ENCODE peak calls at places on chromosomes 6 and 20, in five cellular contexts. B is PC-3, N is GM23338, J is hepatocyte, O is neural progenitor cell. Y is an unnamed sample.

GRCh38 chr6:87276624-87277023 is 45.8 kb upstream of the SMIM8 start:
- DNase-seq in B (peak), J (no peak), O (no peak), N (no peak), Y (no peak)

GRCh38 chr20:3275966-3276365 is 37.0 kb upstream of the SLC4A11 start:
- DNase-seq in N (no peak), O (no peak), B (no peak), J (no peak), Y (no peak)

GRCh38 chr6:160801418-160801817 is 99.4 kb downstream of the PLG start:
- DNase-seq in N (no peak), B (no peak), J (no peak), O (no peak), Y (no peak)

GRCh38 chr20:38343798-38344701 is 2.2 kb upstream of the LBP start:
- DNase-seq in N (no peak), J (peak), B (no peak), O (no peak), Y (no peak)

GRCh38 chr6:156832166-156832743 is 55.1 kb downstream of the ARID1B start:
- DNase-seq in O (no peak), B (peak), J (no peak), N (no peak), Y (no peak)

GRCh38 chr6:129276986-129277385 is 394.0 kb downstream of the LAMA2 start:
- DNase-seq in N (no peak), B (no peak), J (no peak), O (no peak), Y (no peak)

GRCh38 chr6:106488494-106489369 is 128.2 kb downstream of the CRYBG1 start:
- DNase-seq in O (no peak), B (peak), N (no peak), J (no peak), Y (no peak)

GRCh38 chr20:61442075-61442670 is 190.1 kb downstream of the CDH4 start:
- DNase-seq in N (no peak), J (no peak), B (no peak), O (no peak), Y (no peak)

GRCh38 chr6:33289784-33290315 is 449 bp downstream of the PFDN6 start:
- DNase-seq in B (no peak), J (no peak), O (no peak), N (no peak), Y (peak)

GRCh38 chr20:50569864-50570836 is 60.0 kb downstream of the PTPN1 start:
- DNase-seq in B (peak), O (peak), J (no peak), N (peak), Y (peak)

GRCh38 chr6:159053781-159054398 is 9.1 kb upstream of the TAGAP start:
- DNase-seq in B (no peak), J (no peak), N (no peak), O (no peak), Y (no peak)

GRCh38 chr6:138622967-138623366 is 123.7 kb upstream of the NHSL1 start:
- DNase-seq in J (no peak), N (no peak), O (no peak), B (no peak), Y (no peak)

GRCh38 chr6:111843347-111844147 is 29.7 kb downstream of the FYN start:
- DNase-seq in J (no peak), B (no peak), N (no peak), O (no peak), Y (no peak)

GRCh38 chr20:39913274-39913673 is 775.8 kb downstream of the MAFB start:
- DNase-seq in O (no peak), N (no peak), B (no peak), J (no peak), Y (no peak)

GRCh38 chr20:49631074-49631716 is 63.3 kb upstream of the PTGIS start:
- DNase-seq in O (no peak), B (no peak), J (no peak), N (no peak), Y (peak)

GRCh38 chr20:32682508-32682987 is 8.8 kb upstream of the C20orf203 start:
- DNase-seq in N (no peak), J (no peak), B (no peak), O (no peak), Y (no peak)

GRCh38 chr6:107620736-107621135 is 130.8 kb downstream of the SOBP start:
- DNase-seq in N (no peak), J (no peak), O (no peak), B (no peak), Y (no peak)

GRCh38 chr6:109767961-109768360 is 76.9 kb downstream of the FIG4 start:
- DNase-seq in O (no peak), B (peak), N (no peak), J (no peak), Y (no peak)

GRCh38 chr20:1624811-1625690 is 5.2 kb upstream of the SIRPB1 start:
- DNase-seq in N (no peak), B (peak), J (peak), O (no peak), Y (no peak)

GRCh38 chr20:1629321-1629720 is 9.5 kb upstream of the SIRPB1 start:
- DNase-seq in O (no peak), J (no peak), B (peak), N (no peak), Y (no peak)

GRCh38 chr20:1628621-1629020 is 8.8 kb upstream of the SIRPB1 start:
- DNase-seq in J (no peak), B (peak), N (no peak), O (no peak), Y (no peak)

GRCh38 chr20:1623501-1624250 is 3.9 kb upstream of the SIRPB1 start:
- DNase-seq in J (peak), B (peak), O (no peak), N (no peak), Y (no peak)

DNA sequence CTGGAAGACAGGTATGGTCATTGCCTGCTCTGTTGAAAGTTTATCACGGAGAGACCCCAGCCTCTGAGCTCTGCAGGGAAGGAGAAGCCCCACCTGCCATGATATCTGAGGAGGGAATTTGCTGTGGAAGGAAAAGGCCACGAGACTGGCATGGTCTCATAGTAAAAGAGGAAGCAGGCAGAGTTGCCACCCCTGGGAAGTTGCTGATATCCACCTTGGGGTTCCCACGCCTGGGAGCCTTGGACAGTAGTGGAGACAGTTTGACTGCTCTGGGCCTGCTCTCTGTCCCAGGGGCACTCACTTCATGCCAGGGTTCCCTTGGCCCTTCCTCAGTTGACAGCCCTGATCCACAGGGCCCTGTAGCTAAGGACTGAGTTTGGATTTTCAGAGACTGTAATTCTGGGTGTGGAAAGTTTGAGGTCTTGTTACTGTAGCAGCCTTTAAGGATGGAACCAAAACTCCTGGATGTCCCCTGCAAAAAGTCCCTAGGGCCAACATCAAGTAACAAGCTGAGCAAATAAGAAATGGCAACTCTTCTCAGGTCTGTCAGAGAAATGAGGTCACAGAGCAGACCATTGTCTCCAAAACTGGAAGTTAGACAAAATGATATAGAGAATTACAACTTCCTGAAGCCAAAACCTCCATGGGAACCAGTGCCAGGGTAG is 6.9 kb upstream of the SIRPB1 start:
- DNase-seq in N (no peak), O (no peak), B (no peak), J (peak), Y (no peak)
- TF ChIP-seq EZH2phosphoT487 in N (no peak), O (no peak), B (no peak), J (no peak), Y (no peak)

GRCh38 chr20:17722493-17723300 is 22.9 kb downstream of the BANF2 start:
- DNase-seq in O (no peak), N (no peak), B (no peak), J (no peak), Y (no peak)
- TF ChIP-seq CTCF in O (no peak), N (no peak), B (no peak), J (no peak), Y (no peak)

DNA sequence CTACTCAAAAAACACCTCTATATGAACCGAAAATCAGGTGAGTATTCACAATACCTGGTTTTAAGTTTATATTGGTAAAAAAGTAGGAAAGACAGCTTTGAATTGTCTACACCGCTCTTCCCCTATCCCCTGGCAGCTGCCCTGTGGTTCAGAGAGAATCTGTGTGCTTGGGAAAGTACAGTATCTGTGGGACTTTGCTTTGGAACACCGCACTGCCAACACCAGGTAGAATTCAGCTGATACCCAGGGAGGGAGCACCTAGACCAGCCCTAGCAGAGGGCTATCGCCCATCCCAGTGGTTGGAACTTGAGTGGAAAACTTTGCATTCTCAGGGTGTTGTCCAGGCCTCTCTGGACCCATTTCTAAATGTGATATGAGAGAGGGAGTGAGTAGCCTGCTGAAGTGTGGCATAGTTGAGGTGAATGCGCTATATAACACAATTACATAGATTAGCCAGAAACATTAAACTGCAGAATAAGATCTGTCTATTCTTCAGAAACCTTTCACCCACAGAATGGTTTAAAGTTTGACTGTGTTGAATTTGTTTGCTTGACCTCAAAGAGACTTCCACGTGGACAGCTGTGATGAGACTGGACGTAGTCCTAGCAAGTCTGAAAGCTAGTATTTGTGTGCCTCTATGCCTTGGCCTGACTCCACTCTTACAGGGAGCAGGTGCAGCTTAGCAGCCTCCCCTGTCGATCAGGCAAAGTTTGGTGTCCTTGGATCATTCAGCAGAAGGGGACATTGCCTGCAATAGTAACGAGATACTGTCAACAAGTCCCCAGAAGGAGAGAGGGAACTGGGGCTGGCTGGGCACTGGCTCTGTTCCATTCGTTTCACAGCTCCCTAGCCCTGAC is 11.5 kb upstream of the MPC1 start:
- DNase-seq in N (no peak), J (no peak), O (no peak), B (no peak), Y (no peak)
- H2AFZ ChIP-seq in N (peak), J (no peak), O (no peak), B (no peak), Y (no peak)

DNA sequence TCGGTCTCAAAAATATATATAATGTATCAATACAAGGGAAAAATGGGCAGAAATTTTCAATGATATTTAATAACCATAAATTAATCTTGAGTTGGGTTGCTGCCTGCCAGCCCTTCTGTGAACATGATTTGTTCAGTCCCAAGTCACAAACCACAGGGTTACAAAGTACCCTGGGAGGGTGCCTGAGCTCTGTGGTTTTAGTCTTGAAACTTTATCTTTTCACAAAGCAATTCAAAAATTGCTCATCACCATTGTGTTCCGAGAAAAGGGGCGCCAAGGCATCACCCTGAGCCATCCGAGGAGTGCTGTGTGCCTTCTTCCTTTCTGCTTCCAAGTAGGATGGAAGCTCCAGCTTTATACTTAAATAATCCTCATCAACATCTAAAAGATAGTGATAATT is 141.6 kb upstream of the AKAP12 start:
- DNase-seq in N (no peak), B (no peak), O (no peak), J (no peak), Y (no peak)
- TF ChIP-seq EZH2phosphoT487 in N (no peak), B (no peak), O (no peak), J (no peak), Y (no peak)

DNA sequence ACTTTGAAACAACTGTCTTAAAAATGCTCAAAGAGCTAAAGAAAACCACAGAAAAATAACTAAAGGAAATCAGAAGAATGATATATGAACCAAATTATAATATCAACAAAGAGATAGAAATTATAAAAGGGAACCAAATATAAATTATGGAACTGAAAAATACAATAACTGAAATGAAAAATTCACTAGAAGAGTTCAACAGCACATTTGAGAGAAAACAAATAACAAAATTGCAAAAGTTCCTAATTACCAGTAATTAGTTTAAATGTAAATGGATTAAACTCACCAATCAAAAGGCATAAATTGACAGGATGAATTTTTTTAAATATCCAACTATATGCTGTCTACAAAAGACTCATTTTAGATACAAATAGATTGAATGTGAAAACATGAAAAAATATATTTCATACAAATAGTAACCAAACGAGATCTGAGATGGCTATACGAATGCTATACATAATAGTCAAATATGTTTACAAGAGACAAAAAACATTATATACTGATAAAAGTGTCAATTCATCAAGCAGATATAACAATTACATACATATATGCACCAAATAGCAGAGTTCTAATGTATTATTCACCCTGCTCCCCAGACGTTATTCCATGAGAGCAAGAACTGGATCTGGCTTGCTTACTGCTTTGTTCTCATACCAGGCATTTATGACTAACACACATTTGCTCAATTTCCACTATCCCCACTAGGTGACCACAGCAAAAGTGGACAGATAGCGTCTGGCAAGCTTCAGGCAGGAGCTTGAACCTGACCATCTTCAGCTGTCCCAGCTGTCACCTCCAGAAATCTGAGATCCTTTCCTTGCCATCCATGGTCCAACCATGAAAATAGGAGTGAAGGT is 72.4 kb upstream of the SIRPA start:
- DNase-seq in B (no peak), N (no peak), J (no peak), O (no peak), Y (no peak)
- TF ChIP-seq CTCF in B (no peak), N (no peak), J (no peak), O (no peak), Y (no peak)

DNA sequence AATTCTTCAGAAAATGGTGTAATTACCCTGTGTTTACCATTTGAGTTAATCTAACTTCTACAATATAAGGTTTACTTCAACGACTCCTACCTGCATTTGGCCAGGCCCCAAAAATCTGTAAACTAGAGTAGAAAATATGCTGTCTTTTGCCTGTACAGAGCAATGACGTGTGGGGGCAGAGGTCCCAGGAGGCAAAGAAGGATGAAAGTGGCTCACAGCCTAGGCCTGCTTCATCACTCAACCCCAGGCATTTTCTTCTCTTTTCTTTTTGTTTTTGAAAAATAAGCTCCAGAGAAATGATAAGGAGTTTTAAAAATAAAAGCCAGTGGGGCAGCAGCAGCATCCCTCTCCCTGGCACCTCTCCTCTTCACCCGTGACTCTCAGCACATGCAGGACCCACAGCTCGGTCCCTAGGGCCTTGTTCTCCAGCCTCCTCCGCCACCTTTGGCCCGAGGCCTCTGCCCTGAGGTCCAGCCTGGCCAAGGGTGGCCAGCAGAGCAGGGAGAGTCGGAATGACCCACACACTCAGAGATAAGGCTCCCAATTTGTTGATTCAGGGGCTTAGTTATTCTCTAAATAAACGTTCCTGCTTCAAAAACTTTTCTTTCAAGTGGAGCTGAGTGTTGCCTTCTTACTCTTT is 310.3 kb upstream of the RNF24 start:
- DNase-seq in B (peak), O (no peak), J (no peak), N (no peak), Y (no peak)
- H2AFZ ChIP-seq in B (no peak), O (no peak), J (no peak), N (no peak), Y (no peak)

GRCh38 chr20:57898332-57898731 is 188.5 kb upstream of the PMEPA1 start:
- DNase-seq in B (no peak), N (no peak), J (no peak), O (no peak), Y (no peak)
- TF ChIP-seq EZH2phosphoT487 in B (no peak), N (no peak), J (no peak), O (no peak), Y (no peak)

GRCh38 chr20:46622125-46622524 is 29.1 kb downstream of the SLC13A3 start:
- DNase-seq in B (no peak), J (no peak), N (peak), O (peak), Y (no peak)
- TF ChIP-seq CTCF in B (no peak), J (no peak), N (peak), O (no peak), Y (no peak)